ENCODE peak calls at places on chromosomes 1 and 21, in ten cellular contexts. Z is K562; R is astrocyte; F is brain microvascular endothelial cell; J is stomach; H is CD8-positive, alpha-beta memory T cell; N is tibial nerve; G is CD4-positive, alpha-beta T cell; A is aorta; I is pancreas. E is an unnamed sample.

GRCh38 chr1:159916240-159917051 is 8.9 kb downstream of the TAGLN2 start:
- DNase-seq in J (peak), Z (no peak), I (peak), G (no peak), H (no peak), R (peak), A (peak), F (peak), N (no peak), E (no peak)

GRCh38 chr1:37034301-37035013 is at the start of gene GRIK3:
- DNase-seq in Z (peak), N (no peak), A (no peak), F (no peak), J (no peak), R (no peak), H (no peak), G (no peak), I (no peak), E (no peak)

GRCh38 chr1:209542585-209542984 is 40.9 kb upstream of the CAMK1G start:
- DNase-seq in I (no peak), N (no peak), R (peak), F (no peak), G (no peak), H (no peak), J (no peak), A (no peak), Z (no peak), E (no peak)

GRCh38 chr1:241323510-241323909 is 33.5 kb downstream of the RGS7 start:
- DNase-seq in N (no peak), Z (peak), F (peak), I (no peak), H (no peak), R (peak), J (peak), G (no peak), A (no peak), E (peak)

GRCh38 chr1:223664106-223664505 is 1.4 kb downstream of the CAPN8 start:
- DNase-seq in F (no peak), Z (no peak), R (no peak), I (no peak), J (no peak), A (no peak), G (no peak), H (no peak), N (no peak), E (no peak)

GRCh38 chr1:229523052-229523451 is 14.9 kb upstream of the NUP133 start:
- DNase-seq in J (no peak), A (no peak), H (no peak), R (no peak), Z (no peak), G (no peak), I (no peak), N (no peak), F (no peak), E (no peak)

GRCh38 chr1:53945183-53945432 is 391 bp downstream of the IFT25 start:
- DNase-seq in J (no peak), G (no peak), N (no peak), A (no peak), I (no peak), H (no peak), Z (no peak), F (no peak), R (peak), E (no peak)

GRCh38 chr21:18913914-18914313 is 510.3 kb upstream of the TMPRSS15 start:
- DNase-seq in A (no peak), R (no peak), I (no peak), G (no peak), F (no peak), Z (no peak), H (no peak), J (no peak), N (no peak), E (no peak)

GRCh38 chr1:105172803-105173202 is 1423.1 kb downstream of the AMY1C start:
- DNase-seq in N (no peak), Z (no peak), I (no peak), G (no peak), J (no peak), H (no peak), A (no peak), F (no peak), R (no peak), E (no peak)

GRCh38 chr1:241061062-241061461 is 295.9 kb downstream of the RGS7 start:
- DNase-seq in G (no peak), H (no peak), N (no peak), A (no peak), Z (no peak), F (no peak), R (no peak), J (no peak), I (no peak), E (no peak)

GRCh38 chr1:9202240-9202870 is 32.2 kb upstream of the H6PD start:
- DNase-seq in N (no peak), I (no peak), Z (no peak), G (no peak), H (no peak), A (no peak), R (no peak), F (peak), J (no peak), E (no peak)

DNA sequence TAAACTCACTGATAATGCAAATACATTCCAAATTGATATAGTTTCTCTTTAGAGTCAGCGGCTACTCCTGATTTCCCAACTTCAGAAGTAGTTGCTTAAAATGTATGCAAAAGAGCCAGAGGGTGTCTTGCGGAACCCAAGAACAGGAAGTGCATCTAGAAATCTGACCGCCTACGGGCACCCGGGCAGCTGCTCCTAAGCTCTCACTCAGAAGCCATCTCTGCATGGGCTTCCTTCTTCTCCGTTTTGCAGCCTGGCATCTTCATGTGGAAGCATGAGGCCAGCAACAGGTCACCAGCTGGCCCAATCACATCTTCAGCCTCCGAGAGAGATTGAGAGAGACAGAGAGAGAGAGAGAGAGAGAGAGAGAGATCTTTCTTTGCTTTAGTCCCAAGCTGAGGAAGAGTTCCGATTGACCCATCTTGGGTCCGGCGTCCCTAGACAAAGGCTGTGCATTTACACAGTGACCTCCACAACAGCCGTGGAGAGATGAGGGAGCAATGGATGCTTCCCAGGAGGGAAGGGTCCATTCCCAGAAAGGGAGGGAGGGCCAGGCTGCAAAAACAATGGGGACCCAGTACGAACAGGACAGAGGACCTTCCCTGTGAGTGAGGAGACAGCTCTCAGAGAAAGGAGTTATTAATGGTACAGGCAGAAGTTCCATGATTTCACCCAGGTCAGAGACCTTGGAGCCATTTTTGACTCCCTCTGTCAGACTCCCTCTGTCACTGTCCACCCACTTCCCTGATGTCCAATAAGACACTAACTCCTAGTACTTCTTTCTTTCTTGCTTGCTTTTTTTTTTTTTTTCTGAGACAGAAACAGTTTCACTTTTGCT is 28.2 kb upstream of the SLC30A1 start:
- DNase-seq in H (no peak), J (no peak), Z (peak), G (no peak), R (no peak), I (no peak), F (no peak), N (no peak), A (peak), E (peak)
- H3K27ac ChIP-seq in H (peak), J (no peak), Z (peak), G (no peak), R (no peak), I (peak), F (no peak), N (no peak), A (no peak), E (no peak)

GRCh38 chr1:84303154-84303830 is 1.8 kb downstream of the SAMD13 start:
- DNase-seq in F (no peak), N (no peak), G (no peak), I (no peak), Z (no peak), R (no peak), J (no peak), H (no peak), A (no peak), E (no peak)
- H3K27ac ChIP-seq in F (peak), N (no peak), G (no peak), I (peak), Z (peak), R (peak), J (peak), H (no peak), A (no peak), E (no peak)

GRCh38 chr1:72704841-72705477 is 422.6 kb upstream of the NEGR1 start:
- DNase-seq in Z (no peak), N (no peak), A (no peak), J (no peak), G (no peak), H (no peak), I (no peak), F (no peak), R (no peak), E (no peak)
- H3K27ac ChIP-seq in Z (no peak), N (no peak), A (no peak), J (no peak), G (no peak), H (no peak), I (no peak), F (no peak), R (no peak), E (no peak)

DNA sequence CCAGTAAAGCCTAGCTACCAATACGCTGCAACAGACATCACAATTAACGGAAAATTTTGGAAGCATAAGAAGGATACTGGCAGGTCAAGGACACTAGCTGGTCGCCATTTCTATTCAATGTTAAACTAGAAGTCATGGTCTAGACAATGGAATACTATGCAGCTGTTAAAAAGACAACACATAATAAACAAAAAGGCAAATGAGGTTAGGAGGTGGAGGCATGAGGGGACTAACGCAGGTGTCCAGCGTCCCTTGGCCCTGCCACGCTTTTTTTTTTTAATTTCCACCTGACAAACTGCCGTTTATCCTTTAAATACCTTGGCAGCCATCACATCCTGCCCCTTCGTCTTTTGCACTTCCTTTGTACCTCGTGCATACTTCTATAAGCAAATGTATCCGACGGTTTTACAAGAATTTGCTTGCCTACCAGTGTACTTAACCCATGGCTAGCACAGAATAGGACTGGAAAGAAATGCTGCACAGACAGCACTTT is 698 bp upstream of the SLC22A15 start:
- DNase-seq in H (no peak), G (no peak), A (no peak), I (no peak), Z (no peak), R (no peak), F (no peak), N (no peak), J (no peak), E (no peak)
- H3K27ac ChIP-seq in H (no peak), G (no peak), A (no peak), I (peak), Z (no peak), R (no peak), F (no peak), N (no peak), J (peak), E (peak)

DNA sequence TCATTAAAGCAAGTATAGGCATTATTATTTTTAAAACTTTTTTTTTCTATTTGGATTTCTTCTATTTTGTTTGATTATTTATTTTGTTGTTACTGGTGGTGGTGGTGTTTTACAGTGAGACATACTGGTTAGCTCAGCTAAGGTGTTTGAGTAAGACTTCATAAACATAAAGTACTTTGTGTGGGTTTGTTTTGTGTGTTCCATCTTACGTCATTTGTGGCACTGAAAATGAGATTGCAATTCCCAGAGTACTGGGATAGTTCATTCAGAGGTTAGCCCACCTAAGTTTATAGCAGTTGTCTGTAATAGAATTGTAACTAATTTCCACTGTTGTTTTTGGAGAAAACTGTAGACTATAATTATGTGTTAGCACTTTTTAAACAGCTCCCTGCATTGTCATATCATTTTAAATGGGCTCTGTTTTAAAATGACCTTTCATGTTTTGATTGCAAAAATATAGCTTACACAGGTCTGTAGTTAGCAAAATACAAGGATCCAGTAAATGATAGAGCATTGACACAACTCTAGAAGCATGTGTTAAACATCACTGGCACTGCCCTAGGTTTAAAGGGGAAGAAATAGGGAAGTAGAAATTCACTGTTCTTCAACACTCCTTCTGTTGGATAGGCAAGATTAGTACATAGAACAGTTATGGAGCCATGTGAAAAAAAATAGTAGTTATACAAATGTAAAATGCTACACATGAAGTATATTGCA is 171.7 kb downstream of the NFIA start:
- DNase-seq in R (no peak), F (no peak), Z (no peak), A (no peak), I (no peak), H (no peak), J (no peak), N (no peak), G (no peak), E (no peak)
- H3K27ac ChIP-seq in R (no peak), F (no peak), Z (peak), A (no peak), I (peak), H (peak), J (no peak), N (no peak), G (no peak), E (peak)

GRCh38 chr1:63821650-63822049 is 47.8 kb downstream of the ROR1 start:
- DNase-seq in J (no peak), N (no peak), Z (no peak), I (no peak), R (peak), F (no peak), A (peak), H (no peak), G (no peak), E (no peak)
- H3K27ac ChIP-seq in J (no peak), N (no peak), Z (no peak), I (no peak), R (no peak), F (no peak), A (peak), H (no peak), G (no peak), E (no peak)

GRCh38 chr1:197441990-197442389 is 173.9 kb downstream of the CRB1 start:
- DNase-seq in N (peak), Z (no peak), A (peak), I (no peak), J (no peak), R (peak), H (no peak), F (peak), G (no peak), E (peak)
- H3K27ac ChIP-seq in N (no peak), Z (no peak), A (no peak), I (no peak), J (no peak), R (peak), H (no peak), F (no peak), G (no peak), E (no peak)

DNA sequence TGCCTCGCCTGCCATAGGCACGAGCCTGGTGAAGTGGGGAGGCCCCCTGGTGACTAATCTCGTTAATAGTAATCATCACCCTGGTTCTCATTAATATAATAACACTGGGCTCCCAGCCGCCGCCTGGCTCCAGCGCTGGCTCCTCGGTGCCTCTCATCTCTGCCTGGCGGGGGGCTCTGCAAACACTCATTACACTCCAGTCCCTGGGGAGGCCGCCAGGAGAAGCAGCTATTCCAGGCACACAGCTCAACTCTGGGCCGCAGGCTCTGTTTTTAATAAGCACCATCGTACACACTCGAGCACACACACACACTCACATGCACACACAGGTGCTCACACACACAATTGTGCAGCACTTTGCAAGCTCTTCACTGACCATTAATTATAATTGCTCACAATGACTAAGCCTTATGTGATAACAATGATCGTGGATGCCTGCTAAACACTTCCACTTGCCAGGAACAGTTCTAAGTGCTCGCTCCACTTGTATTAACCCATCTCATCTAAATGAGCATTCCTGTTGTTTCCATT is 52.2 kb downstream of the SDC3 start:
- DNase-seq in I (no peak), J (peak), G (no peak), N (no peak), F (peak), Z (no peak), H (no peak), A (no peak), R (peak), E (peak)
- H3K27ac ChIP-seq in I (no peak), J (no peak), G (no peak), N (no peak), F (no peak), Z (no peak), H (no peak), A (no peak), R (no peak), E (no peak)